ENCODE peak calls at places on chromosome 14, in nine cellular contexts. D is heart left ventricle, T is psoas muscle, P is right cardiac atrium, L is neural progenitor cell, G is colonic mucosa, V is esophagus squamous epithelium, A is IMR-90, Z is HCT116. H is an unnamed sample.

GRCh38 chr14:105507247-105507646 is 16.2 kb downstream of the TEDC1 start:
- DNase-seq in D (no peak), T (no peak), P (no peak), L (no peak), G (no peak), V (no peak), A (no peak), Z (no peak), H (no peak)

GRCh38 chr14:66224492-66225178 is 261.5 kb upstream of the CCDC196 start:
- DNase-seq in D (no peak), T (no peak), P (no peak), L (no peak), G (peak; percentile 18), V (no peak), A (no peak), Z (no peak), H (no peak)

GRCh38 chr14:104721704-104722431 is 2.2 kb upstream of the ADSS1 start:
- DNase-seq in D (peak; percentile 86), T (peak; percentile 80), P (peak; percentile 59), L (no peak), G (no peak), V (no peak), A (peak; percentile 34), Z (no peak), H (no peak)

GRCh38 chr14:100621806-100622205 is 34.6 kb upstream of the BEGAIN start:
- DNase-seq in D (peak; percentile 22), T (no peak), P (no peak), L (no peak), G (peak; percentile 21), V (no peak), A (no peak), Z (peak; percentile 15), H (no peak)

GRCh38 chr14:92456215-92457017 is 57.2 kb upstream of the RIN3 start:
- DNase-seq in D (peak; percentile 66), T (peak; percentile 53), P (peak; percentile 63), L (peak; percentile 83), G (peak; percentile 41), V (no peak), A (peak; percentile 70), Z (peak; percentile 50), H (no peak)

GRCh38 chr14:96824283-96824682 is 27.1 kb downstream of the VRK1 start:
- DNase-seq in D (no peak), T (no peak), P (no peak), L (no peak), G (no peak), V (no peak), A (peak; percentile 83), Z (no peak), H (no peak)

GRCh38 chr14:58572092-58572853 is 65.5 kb upstream of the DACT1 start:
- DNase-seq in D (no peak), T (no peak), P (no peak), L (peak; percentile 9), G (no peak), V (no peak), A (peak; percentile 89), Z (no peak), H (peak; percentile 51)

GRCh38 chr14:105765893-105766614 is 239.7 kb downstream of the TMEM121 start:
- DNase-seq in D (no peak), T (no peak), P (no peak), L (no peak), G (no peak), V (no peak), A (no peak), Z (no peak), H (no peak)

GRCh38 chr14:34629657-34630529 is at the start of gene SNX6:
- DNase-seq in D (peak; percentile 85), T (peak; percentile 85), P (peak; percentile 87), L (peak; percentile 91), G (peak; percentile 81), V (peak; percentile 12), A (peak; percentile 70), Z (peak; percentile 35), H (peak; percentile 84)

GRCh38 chr14:64388533-64389243 is 535 bp downstream of the MTHFD1 start:
- DNase-seq in D (peak; percentile 51), T (peak; percentile 27), P (no peak), L (peak; percentile 54), G (peak; percentile 54), V (no peak), A (peak; percentile 30), Z (no peak), H (no peak)

GRCh38 chr14:105818712-105819005 is 292.3 kb downstream of the TMEM121 start:
- DNase-seq in D (no peak), T (no peak), P (no peak), L (no peak), G (no peak), V (no peak), A (no peak), Z (no peak), H (no peak)

GRCh38 chr14:84254205-84254788 is 1275.6 kb upstream of the FLRT2 start:
- DNase-seq in D (no peak), T (no peak), P (no peak), L (peak; percentile 92), G (no peak), V (no peak), A (no peak), Z (no peak), H (no peak)
- H3K27ac ChIP-seq in D (no peak overlapping the region), T (no peak overlapping the region), P (no peak overlapping the region), L (peak overlapping the region; percentile 99), G (no peak overlapping the region), V (no peak overlapping the region), A (no peak overlapping the region), Z (no peak overlapping the region), H (no peak overlapping the region)

GRCh38 chr14:50739186-50739585 is 71.1 kb upstream of the SAV1 start:
- DNase-seq in D (no peak), T (peak; percentile 17), P (no peak), L (no peak), G (no peak), V (no peak), A (no peak), Z (no peak), H (no peak)

GRCh38 chr14:50740858-50741257 is 72.8 kb upstream of the SAV1 start:
- DNase-seq in D (no peak), T (no peak), P (no peak), L (no peak), G (no peak), V (no peak), A (no peak), Z (no peak), H (no peak)

GRCh38 chr14:50745401-50746058 is 77.4 kb upstream of the SAV1 start:
- DNase-seq in D (no peak), T (no peak), P (no peak), L (no peak), G (no peak), V (no peak), A (no peak), Z (no peak), H (no peak)

GRCh38 chr14:50744242-50744641 is 76.1 kb upstream of the SAV1 start:
- DNase-seq in D (no peak), T (no peak), P (no peak), L (no peak), G (no peak), V (no peak), A (peak; percentile 28), Z (no peak), H (no peak)

DNA sequence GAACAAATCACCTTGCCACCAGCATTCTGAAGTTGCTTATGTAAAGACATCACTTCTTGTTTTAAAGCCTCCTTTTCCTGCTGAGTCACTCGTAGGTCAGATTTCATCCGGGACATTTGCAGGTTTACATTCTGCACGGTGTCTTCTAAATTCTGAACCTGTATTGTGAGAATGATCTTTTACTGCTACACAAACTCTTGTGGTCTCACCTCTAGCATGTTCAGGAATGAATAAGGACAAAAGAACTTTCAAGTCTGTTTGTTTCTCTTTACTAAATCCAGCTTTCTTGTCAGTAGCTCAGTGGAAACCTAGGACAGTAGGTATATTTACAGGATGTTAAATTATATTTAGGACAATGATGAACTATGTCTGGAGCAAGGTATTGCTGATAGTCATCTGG is 73.5 kb upstream of the SAV1 start:
- DNase-seq in D (no peak), T (no peak), P (no peak), L (no peak), G (no peak), V (no peak), A (peak; percentile 70), Z (peak; percentile 16), H (no peak)
- H3K27ac ChIP-seq in D (no peak overlapping the region), T (peak overlapping the region; percentile 85), P (no peak overlapping the region), L (no peak overlapping the region), G (no peak overlapping the region), V (no peak overlapping the region), A (no peak overlapping the region), Z (peak overlapping the region; percentile 27), H (no peak overlapping the region)

DNA sequence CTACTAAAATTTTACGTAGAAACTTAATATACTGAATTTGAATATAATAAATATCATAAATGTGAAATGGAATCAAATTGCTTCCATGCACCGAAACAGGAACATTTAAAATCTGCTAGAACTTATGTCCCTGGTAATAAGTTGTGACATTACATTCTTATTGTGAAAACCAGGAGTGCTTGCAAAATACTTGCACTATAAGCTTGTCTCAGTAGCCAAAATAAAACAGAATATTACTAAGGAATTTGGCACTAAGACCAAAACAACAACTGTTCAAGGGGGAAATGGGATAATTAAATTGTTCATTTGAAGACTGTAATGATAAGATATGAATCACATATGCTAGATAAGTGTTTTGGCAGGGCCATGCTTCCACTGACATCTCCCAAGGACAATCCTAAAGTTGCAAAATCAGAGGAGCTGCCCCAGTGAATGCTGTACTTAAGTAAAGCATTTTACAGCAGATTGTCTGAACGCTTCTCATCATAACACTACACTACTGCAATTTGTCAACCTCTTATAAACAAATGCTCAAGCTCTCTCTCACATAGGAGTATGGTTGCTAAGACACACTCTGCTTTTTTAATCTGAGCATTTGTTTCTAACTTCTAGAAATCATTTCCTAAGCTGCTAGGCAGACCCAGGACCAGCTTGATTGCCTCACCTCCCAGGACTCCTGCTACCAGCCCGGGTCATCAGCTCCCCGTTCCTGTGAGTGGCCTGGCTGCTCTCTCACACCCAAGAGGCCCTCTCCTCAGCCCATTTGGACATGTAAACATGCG is 191.4 kb downstream of the PAX9 start:
- DNase-seq in D (no peak), T (peak; percentile 53), P (peak; percentile 27), L (no peak), G (no peak), V (no peak), A (no peak), Z (no peak), H (no peak)
- H3K27ac ChIP-seq in D (no peak overlapping the region), T (no peak overlapping the region), P (no peak overlapping the region), L (no peak overlapping the region), G (no peak overlapping the region), V (no peak overlapping the region), A (no peak overlapping the region), Z (no peak overlapping the region), H (no peak overlapping the region)

GRCh38 chr14:71359823-71360222 is 452.6 kb downstream of the PCNX1 start:
- DNase-seq in D (no peak), T (no peak), P (no peak), L (no peak), G (no peak), V (no peak), A (no peak), Z (no peak), H (no peak)

GRCh38 chr14:71362920-71363584 is 455.8 kb downstream of the PCNX1 start:
- DNase-seq in D (no peak), T (no peak), P (no peak), L (no peak), G (no peak), V (no peak), A (peak; percentile 73), Z (no peak), H (no peak)

GRCh38 chr14:71361335-71361734 is 454.1 kb downstream of the PCNX1 start:
- DNase-seq in D (no peak), T (no peak), P (no peak), L (no peak), G (no peak), V (no peak), A (peak; percentile 57), Z (no peak), H (no peak)

GRCh38 chr14:71362282-71362681 is 455.0 kb downstream of the PCNX1 start:
- DNase-seq in D (no peak), T (no peak), P (no peak), L (no peak), G (no peak), V (no peak), A (no peak), Z (no peak), H (no peak)

GRCh38 chr14:71361874-71362273 is 454.6 kb downstream of the PCNX1 start:
- DNase-seq in D (no peak), T (no peak), P (no peak), L (no peak), G (no peak), V (no peak), A (no peak), Z (no peak), H (no peak)
- H3K27ac ChIP-seq in D (no peak overlapping the region), T (no peak overlapping the region), P (no peak overlapping the region), L (no peak overlapping the region), G (no peak overlapping the region), V (no peak overlapping the region), A (no peak overlapping the region), Z (no peak overlapping the region), H (no peak overlapping the region)

H was measured in CD4-positive, alpha-beta memory T cell.